ENCODE peak calls at places on chromosomes 12 and 14, in nine cellular contexts. W, C, B, X, D, Q, U, E and O are unnamed samples.

GRCh38 chr14:72613975-72614319 is 280.0 kb downstream of the DPF3 start:
- DNase-seq in E (no peak), C (no peak), W (no peak), D (no peak), Q (no peak), B (peak; percentile 78), U (no peak), X (no peak), O (no peak)

GRCh38 chr12:103930787-103931536 is 752 bp downstream of the HSP90B1 start:
- DNase-seq in E (peak; percentile 57), X (peak; percentile 55), W (peak; percentile 18), D (peak; percentile 52), Q (no peak), U (peak; percentile 6), C (no peak), B (peak; percentile 86), O (peak; percentile 42)

GRCh38 chr12:69935651-69936100 is 110.6 kb downstream of the MYRFL start:
- DNase-seq in U (peak; percentile 22), W (no peak), C (no peak), D (no peak), E (no peak), X (no peak), Q (no peak), B (no peak), O (peak; percentile 10)

GRCh38 chr12:108596854-108597558 is 878 bp downstream of the TMEM119 start:
- DNase-seq in Q (no peak), W (no peak), B (no peak), U (no peak), C (no peak), E (no peak), D (no peak), X (no peak), O (no peak)

GRCh38 chr12:120885521-120885920 is 18.6 kb downstream of the SPPL3 start:
- DNase-seq in E (no peak), X (no peak), D (no peak), W (no peak), U (no peak), B (no peak), Q (no peak), C (no peak), O (no peak)

GRCh38 chr12:104207416-104207941 is 8.1 kb upstream of the TXNRD1 start:
- DNase-seq in E (no peak), D (no peak), B (no peak), U (no peak), C (no peak), Q (no peak), X (peak; percentile 33), W (no peak), O (no peak)

GRCh38 chr12:126727218-126727601 is 1539.8 kb upstream of the TMEM132C start:
- DNase-seq in U (no peak), X (no peak), Q (no peak), B (no peak), E (no peak), C (no peak), D (no peak), W (no peak), O (no peak)

GRCh38 chr12:4856556-4856955 is 53.1 kb upstream of the KCNA1 start:
- DNase-seq in W (no peak), Q (no peak), B (peak; percentile 26), U (no peak), D (no peak), X (no peak), E (no peak), C (no peak), O (no peak)

GRCh38 chr12:9334026-9334692 is 126.0 kb upstream of the PZP start:
- DNase-seq in E (no peak), X (no peak), Q (peak; percentile 18), D (no peak), B (no peak), C (no peak), U (no peak), W (no peak), O (no peak)

GRCh38 chr12:31325877-31326631 is at the start of gene SINHCAF:
- DNase-seq in D (peak; percentile 100), C (peak; percentile 96), W (peak; percentile 98), E (peak; percentile 100), Q (peak; percentile 96), X (peak; percentile 99), B (peak; percentile 100), U (peak; percentile 100), O (peak; percentile 100)

GRCh38 chr14:60317609-60318008 is 68.6 kb downstream of the PPM1A start:
- DNase-seq in U (no peak), B (no peak), D (no peak), E (no peak), C (no peak), X (no peak), W (no peak), Q (no peak), O (no peak)

GRCh38 chr14:36975834-36976233 is 196.6 kb downstream of the SLC25A21 start:
- DNase-seq in X (no peak), W (no peak), B (no peak), Q (no peak), D (no peak), U (no peak), C (no peak), E (no peak), O (no peak)

GRCh38 chr12:2011641-2012607 is 7.7 kb upstream of the DCP1B start:
- DNase-seq in B (no peak), U (no peak), C (no peak), Q (no peak), E (no peak), W (no peak), D (no peak), X (no peak), O (no peak)

GRCh38 chr12:114696443-114697245 is 12.7 kb upstream of the TBX3 start:
- DNase-seq in Q (no peak), B (no peak), E (no peak), D (no peak), X (no peak), W (no peak), U (no peak), C (no peak), O (no peak)

GRCh38 chr12:32312049-32312670 is 87.2 kb upstream of the FGD4 start:
- DNase-seq in Q (peak; percentile 55), X (peak; percentile 87), E (no peak), C (peak; percentile 45), W (peak; percentile 16), D (no peak), B (no peak), U (no peak), O (peak; percentile 59)

GRCh38 chr12:52539024-52539820 is 13.7 kb downstream of the KRT71 start:
- DNase-seq in U (no peak), C (peak; percentile 14), E (no peak), B (no peak), Q (peak; percentile 44), D (no peak), X (peak; percentile 56), W (no peak), O (no peak)

GRCh38 chr14:58299665-58300202 is 1.4 kb downstream of the ARID4A start:
- DNase-seq in U (no peak), B (no peak), X (peak; percentile 17), C (no peak), E (no peak), D (no peak), Q (no peak), W (peak; percentile 10), O (peak; percentile 30)

GRCh38 chr12:111544032-111544431 is 55.1 kb downstream of the ATXN2 start:
- DNase-seq in D (no peak), Q (no peak), C (no peak), E (no peak), B (no peak), W (no peak), X (no peak), U (no peak), O (no peak)

DNA sequence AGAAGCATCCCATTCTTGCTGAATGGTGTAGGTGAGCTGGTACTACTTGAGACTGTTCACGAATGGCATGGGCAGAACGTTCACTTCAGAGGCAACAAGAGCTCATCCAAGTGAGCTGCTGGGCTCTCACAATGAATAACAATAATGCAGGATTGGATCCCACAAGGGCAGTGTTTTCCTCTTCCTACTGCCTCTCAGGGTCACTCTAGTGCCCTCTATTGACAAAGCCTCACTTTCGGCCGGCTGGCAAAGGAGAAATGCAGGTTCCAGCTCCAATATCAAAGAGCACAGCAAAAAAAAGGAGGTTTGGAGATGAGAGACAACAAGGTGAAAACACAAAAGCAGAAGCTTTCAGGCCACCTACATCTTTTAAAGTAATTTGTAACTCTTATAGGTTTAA is 74.6 kb upstream of the MYF6 start:
- DNase-seq in E (no peak), Q (no peak), C (no peak), W (peak; percentile 34), D (no peak), X (no peak), B (no peak), U (no peak), O (no peak)
- TF ChIP-seq CTCF in E (no peak), Q (peak; percentile 20), C (peak; percentile 51), W (no peak), D (peak; percentile 6), X (peak; percentile 25), B (no peak), U (no peak), O (peak; percentile 38)

GRCh38 chr14:99788713-99789112 is 4.5 kb upstream of the EML1 start:
- DNase-seq in E (no peak), C (no peak), Q (no peak), B (no peak), D (no peak), W (no peak), X (no peak), U (no peak), O (no peak)
- TF ChIP-seq CTCF in E (no peak), C (no peak), Q (no peak), B (no peak), D (no peak), W (no peak), X (no peak), U (no peak), O (no peak)

GRCh38 chr14:57268161-57269067 is at the start of the genes AP5M1 and EXOC5:
- DNase-seq in Q (peak; percentile 91), W (peak; percentile 88), D (peak; percentile 95), C (no peak), E (peak; percentile 94), U (peak; percentile 89), B (peak; percentile 97), X (peak; percentile 93), O (peak; percentile 96)
- TF ChIP-seq CTCF in Q (no peak), W (no peak), D (no peak), C (peak; percentile 10), E (no peak), U (peak; percentile 18), B (no peak), X (no peak), O (no peak)

DNA sequence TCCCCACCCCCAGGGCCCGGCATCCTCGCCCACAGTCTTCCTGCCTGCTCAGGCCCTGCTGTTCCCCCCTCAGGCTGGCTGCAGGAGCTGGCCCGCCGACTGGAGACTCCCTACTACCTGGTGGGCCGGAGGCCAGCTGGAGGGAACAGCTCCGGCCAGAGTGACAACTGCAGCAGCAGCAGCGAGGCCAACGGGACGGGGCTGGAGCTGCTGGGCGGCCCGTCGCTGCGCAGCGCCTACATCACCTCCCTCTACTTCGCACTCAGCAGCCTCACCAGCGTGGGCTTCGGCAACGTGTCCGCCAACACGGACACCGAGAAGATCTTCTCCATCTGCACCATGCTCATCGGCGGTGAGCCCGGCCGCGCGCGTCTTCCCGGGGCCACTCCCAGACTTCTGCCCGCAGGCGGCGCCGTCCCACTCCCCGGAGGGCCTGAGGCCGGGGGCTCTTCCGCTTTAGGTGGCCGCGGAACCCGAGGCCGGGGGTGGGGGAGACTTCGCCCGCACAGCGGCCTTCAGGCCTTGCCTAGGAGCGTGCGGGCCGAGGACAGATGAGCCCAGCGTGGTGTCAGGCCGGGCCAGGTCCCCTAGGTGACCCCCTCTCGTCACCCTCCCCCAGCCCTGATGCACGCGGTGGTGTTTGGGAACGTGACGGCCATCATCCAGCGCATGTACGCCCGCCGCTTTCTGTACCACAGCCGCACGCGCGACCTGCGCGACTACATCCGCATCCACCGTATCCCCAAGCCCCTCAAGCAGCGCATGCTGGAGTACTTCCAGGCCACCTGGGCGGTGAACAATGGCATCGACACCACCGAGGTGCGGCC is 10.2 kb downstream of the KCNH3 start:
- DNase-seq in D (no peak), W (no peak), X (peak; percentile 21), U (no peak), Q (no peak), E (peak; percentile 52), C (no peak), B (no peak), O (peak; percentile 39)
- TF ChIP-seq CTCF in D (peak; percentile 51), W (no peak), X (peak; percentile 34), U (no peak), Q (no peak), E (no peak), C (peak; percentile 45), B (no peak), O (peak; percentile 54)